ENCODE peak calls at places on chromosomes 16 and 17, in five cellular contexts. L, E, B, O and V are unnamed samples.

GRCh38 chr17:38701504-38702165 is 3.4 kb upstream of the MLLT6 start:
- DNase-seq in L (peak; percentile 87), E (no peak), B (no peak), O (no peak), V (peak; percentile 91)

GRCh38 chr16:11233727-11234376 is 22.2 kb downstream of the SOCS1 start:
- DNase-seq in L (peak; percentile 81), E (no peak), B (no peak), O (no peak), V (no peak)

GRCh38 chr16:67399749-67400704 is 6.7 kb upstream of the TPPP3 start:
- DNase-seq in L (no peak), E (no peak), B (no peak), O (no peak), V (no peak)

GRCh38 chr17:9021985-9022552 is 759 bp downstream of the NTN1 start:
- DNase-seq in L (peak; percentile 20), E (peak; percentile 80), B (peak; percentile 72), O (no peak), V (peak; percentile 70)

GRCh38 chr17:21201302-21201602 is 12.7 kb downstream of the TMEM11 start:
- DNase-seq in L (no peak), E (no peak), B (no peak), O (no peak), V (no peak)

GRCh38 chr16:11005611-11005975 is 61.2 kb downstream of the CLEC16A start:
- DNase-seq in L (no peak), E (no peak), B (no peak), O (no peak), V (no peak)

GRCh38 chr16:85402910-85403692 is 210.0 kb upstream of the GSE1 start:
- DNase-seq in L (peak; percentile 31), E (peak; percentile 65), B (no peak), O (no peak), V (peak; percentile 25)

GRCh38 chr16:72876221-72876620 is 171.7 kb downstream of the ZFHX3 start:
- DNase-seq in L (peak; percentile 39), E (peak; percentile 87), B (no peak), O (no peak), V (no peak)

GRCh38 chr16:63787014-63787413 is 1334.8 kb downstream of the CDH11 start:
- DNase-seq in L (no peak), E (no peak), B (no peak), O (no peak), V (no peak)

GRCh38 chr16:87658564-87659225 is 56.4 kb downstream of the JPH3 start:
- DNase-seq in L (no peak), E (no peak), B (no peak), O (no peak), V (peak; percentile 39)

GRCh38 chr16:20884240-20884556 is 16.0 kb downstream of the DCUN1D3 start:
- DNase-seq in L (peak; percentile 14), E (no peak), B (no peak), O (no peak), V (no peak)

GRCh38 chr17:2028234-2028614 is 1.7 kb upstream of the DPH1 start:
- DNase-seq in L (no peak), E (no peak), B (no peak), O (no peak), V (no peak)

GRCh38 chr16:51035110-51035498 is 116.0 kb downstream of the SALL1 start:
- DNase-seq in L (no peak), E (no peak), B (no peak), O (no peak), V (peak; percentile 23)

GRCh38 chr17:27083408-27084185 is 210.3 kb upstream of the WSB1 start:
- DNase-seq in L (no peak), E (no peak), B (no peak), O (no peak), V (no peak)

GRCh38 chr16:30366511-30366910 is 3.8 kb downstream of the TBC1D10B start:
- DNase-seq in L (no peak), E (no peak), B (no peak), O (no peak), V (no peak)

GRCh38 chr17:82845163-82845807 is 5.5 kb upstream of the ZNF750 start:
- DNase-seq in L (no peak), E (no peak), B (no peak), O (no peak), V (no peak)

GRCh38 chr16:89048087-89048729 is 45.4 kb upstream of the ACSF3 start:
- DNase-seq in L (no peak), E (no peak), B (peak; percentile 47), O (no peak), V (peak; percentile 68)

GRCh38 chr16:67158637-67159600 is 790 bp downstream of the TRADD start:
- DNase-seq in L (peak; percentile 85), E (no peak), B (no peak), O (no peak), V (peak; percentile 59)

GRCh38 chr17:38868095-38868967 is 1.5 kb upstream of the LASP1 start:
- DNase-seq in L (peak; percentile 46), E (peak; percentile 88), B (peak; percentile 60), O (no peak), V (no peak)

GRCh38 chr17:80667462-80668277 is 123.0 kb downstream of the RPTOR start:
- DNase-seq in L (peak; percentile 22), E (peak; percentile 6), B (no peak), O (no peak), V (no peak)

GRCh38 chr16:2838928-2839327 is 8.8 kb downstream of the ZG16B start:
- DNase-seq in L (peak; percentile 65), E (no peak), B (peak; percentile 80), O (peak; percentile 19), V (peak; percentile 78)

GRCh38 chr17:40854175-40854814 is 12.7 kb downstream of the KRT12 start:
- DNase-seq in L (no peak), E (no peak), B (no peak), O (no peak), V (no peak)

GRCh38 chr17:68329331-68329730 is 38.0 kb downstream of the ARSG start:
- DNase-seq in L (no peak), E (no peak), B (no peak), O (no peak), V (no peak)

GRCh38 chr16:83105279-83106077 is 478.7 kb downstream of the CDH13 start:
- DNase-seq in L (no peak), E (no peak), B (no peak), O (no peak), V (no peak)

GRCh38 chr17:40577611-40578065 is 12.4 kb upstream of the CCR7 start:
- DNase-seq in L (peak; percentile 55), E (peak; percentile 40), B (no peak), O (no peak), V (no peak)

GRCh38 chr16:48386559-48387312 is 1.5 kb upstream of the SIAH1 start:
- DNase-seq in L (no peak), E (peak; percentile 91), B (no peak), O (no peak), V (peak; percentile 6)

GRCh38 chr17:78559749-78560368 is 17.3 kb downstream of the DNAH17 start:
- DNase-seq in L (no peak), E (no peak), B (no peak), O (no peak), V (no peak)